ENCODE peak calls at places on chromosomes 7 and 10, in four cellular contexts. W is colonic mucosa, H is IMR-90, B is uterus. I is an unnamed sample.
A peak's percentile ranks its signal among the peaks of the same experiment; 100 is the strongest.

GRCh38 chr7:142583424-142583823 is 165.8 kb upstream of the PRSS1 start:
- DNase-seq in H (peak; percentile 92), W (no peak), B (no peak), I (peak; percentile 68)

GRCh38 chr10:49609283-49610014 is 661 bp upstream of the SLC18A3 start:
- DNase-seq in H (no peak), B (no peak), W (no peak), I (no peak)

GRCh38 chr10:60576130-60577069 is 186.7 kb upstream of the ANK3 start:
- DNase-seq in B (no peak), H (no peak), W (no peak), I (no peak)

GRCh38 chr10:6737758-6738463 is 157.8 kb upstream of the PRKCQ start:
- DNase-seq in W (no peak), H (peak; percentile 77), B (no peak), I (peak; percentile 74)

GRCh38 chr7:41624818-41625217 is 78.1 kb downstream of the INHBA start:
- DNase-seq in B (no peak), W (no peak), H (peak; percentile 69), I (peak; percentile 50)

GRCh38 chr10:18406136-18406535 is 245.3 kb downstream of the NSUN6 start:
- DNase-seq in H (no peak), W (no peak), B (no peak), I (no peak)

GRCh38 chr7:156668130-156668741 is 27.7 kb downstream of the RNF32 start:
- DNase-seq in W (peak; percentile 28), H (peak; percentile 20), B (no peak), I (no peak)

GRCh38 chr10:114388275-114388674 is 16.0 kb downstream of the AFAP1L2 start:
- DNase-seq in B (no peak), H (no peak), W (no peak), I (no peak)

GRCh38 chr7:87028636-87029035 is 30.8 kb downstream of the ELAPOR2 start:
- DNase-seq in W (no peak), B (no peak), H (no peak), I (no peak)

GRCh38 chr7:108452707-108453106 is 3.5 kb downstream of the NRCAM start:
- DNase-seq in H (peak; percentile 40), B (no peak), W (no peak), I (peak; percentile 30)

GRCh38 chr7:108328174-108328651 is 128.0 kb downstream of the NRCAM start:
- DNase-seq in B (no peak), H (no peak), W (no peak), I (no peak)

GRCh38 chr7:43307522-43307921 is 195.1 kb downstream of the HECW1 start:
- DNase-seq in H (no peak), W (no peak), B (no peak), I (no peak)

GRCh38 chr10:78657622-78658165 is 411.1 kb upstream of the ZMIZ1 start:
- DNase-seq in W (peak; percentile 89), H (peak; percentile 43), B (peak; percentile 59), I (peak; percentile 64)

GRCh38 chr7:78448915-78449314 is 650.3 kb downstream of the PHTF2 start:
- DNase-seq in H (no peak), W (no peak), B (no peak), I (no peak)

GRCh38 chr10:70674560-70675495 is 2.5 kb downstream of the ADAMTS14 start:
- DNase-seq in H (no peak), W (no peak), B (no peak), I (no peak)

GRCh38 chr10:4947635-4948596 is 15.3 kb upstream of the AKR1C1 start:
- DNase-seq in B (peak; percentile 53), W (no peak), H (peak; percentile 97), I (peak; percentile 94)

GRCh38 chr7:132639983-132640382 is 63.7 kb upstream of the PLXNA4 start:
- DNase-seq in B (no peak), H (no peak), W (no peak), I (no peak)

GRCh38 chr7:45073031-45073842 is 15.5 kb downstream of the NACAD start:
- DNase-seq in W (no peak), H (no peak), B (no peak), I (no peak)

GRCh38 chr10:25017247-25017590 is 807 bp downstream of the THNSL1 start:
- DNase-seq in B (no peak), W (peak; percentile 43), H (peak; percentile 13), I (no peak)

GRCh38 chr7:32058017-32058416 is 12.2 kb downstream of the PDE1C start:
- DNase-seq in H (no peak), B (no peak), W (no peak), I (no peak)

GRCh38 chr10:132510174-132510611 is 27.4 kb upstream of the INPP5A start:
- DNase-seq in W (no peak), H (no peak), B (peak; percentile 25), I (no peak)

GRCh38 chr7:114901771-114902170 is 20.1 kb upstream of the MDFIC start:
- DNase-seq in B (no peak), H (peak; percentile 26), W (no peak), I (peak; percentile 63)

GRCh38 chr10:15333909-15334649 is 37.0 kb downstream of the FAM171A1 start:
- DNase-seq in B (no peak), H (peak; percentile 89), W (no peak), I (no peak)

GRCh38 chr10:124624456-124624855 is 119.7 kb downstream of the FAM53B start:
- DNase-seq in W (no peak), B (no peak), H (no peak), I (no peak)

GRCh38 chr7:100547872-100548271 is 8.9 kb downstream of the AGFG2 start:
- DNase-seq in B (no peak), H (no peak), W (no peak), I (no peak)

GRCh38 chr7:108000875-108001758 is 1.8 kb downstream of the LAMB1 start:
- DNase-seq in H (peak; percentile 30), B (peak; percentile 39), W (peak; percentile 80), I (no peak)

GRCh38 chr10:70786799-70787415 is 1.7 kb upstream of the TBATA start:
- DNase-seq in W (no peak), B (no peak), H (peak; percentile 26), I (peak; percentile 59)

GRCh38 chr7:95660023-95660434 is 63.7 kb upstream of the PDK4 start:
- DNase-seq in W (peak; percentile 25), H (no peak), B (no peak), I (no peak)

GRCh38 chr10:50312464-50313437 is 61.4 kb upstream of the ASAH2 start:
- DNase-seq in B (no peak), W (no peak), H (peak; percentile 79), I (peak; percentile 70)

GRCh38 chr7:73503229-73503628 is 18.9 kb downstream of the BAZ1B start:
- DNase-seq in W (no peak), H (no peak), B (no peak), I (no peak)

GRCh38 chr7:27808626-27809025 is 68.7 kb downstream of the TAX1BP1 start:
- DNase-seq in B (no peak), W (no peak), H (peak; percentile 80), I (peak; percentile 62)

GRCh38 chr7:77799078-77799964 is 748 bp downstream of the PHTF2 start:
- DNase-seq in H (peak; percentile 35), B (peak; percentile 45), W (peak; percentile 53), I (peak; percentile 36)

GRCh38 chr10:89684604-89685003 is 16.8 kb upstream of the KIF20B start:
- DNase-seq in W (no peak), H (peak; percentile 46), B (no peak), I (peak; percentile 49)

GRCh38 chr10:62130948-62131347 is 137.7 kb downstream of the RTKN2 start:
- DNase-seq in B (no peak), H (peak; percentile 98), W (no peak), I (peak; percentile 77)

GRCh38 chr10:121753726-121754476 is 155.7 kb upstream of the FGFR2 start:
- DNase-seq in H (peak; percentile 87), W (no peak), B (no peak), I (peak; percentile 76)

GRCh38 chr10:25455980-25456567 is 281.3 kb downstream of the GPR158 start:
- DNase-seq in H (no peak), W (no peak), B (no peak), I (no peak)

GRCh38 chr10:63383141-63383540 is 82.6 kb downstream of the JMJD1C start:
- DNase-seq in W (no peak), B (no peak), H (peak; percentile 18), I (peak; percentile 38)

DNA sequence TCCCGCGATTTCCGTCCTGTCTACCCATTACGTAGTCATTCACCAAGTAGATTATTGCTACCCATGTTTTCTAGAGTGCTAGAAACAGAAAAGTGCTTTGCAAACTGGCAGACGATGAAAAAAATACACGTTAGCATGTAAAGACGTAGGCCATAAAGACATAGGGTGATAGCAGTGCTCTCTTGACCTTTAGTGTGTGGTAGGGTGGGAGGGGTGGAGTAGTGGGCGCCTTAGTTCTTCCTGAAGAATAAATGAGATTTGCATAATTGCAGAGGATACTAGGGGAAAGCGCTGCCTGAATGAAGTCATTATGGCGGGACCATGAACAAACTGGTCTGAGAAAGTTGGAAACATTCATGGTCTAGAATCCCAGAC is 948 bp downstream of the ZNF485 start:
- DNase-seq in H (no peak), B (no peak), W (no peak), I (no peak)
- H3K4me3 ChIP-seq in H (no peak overlapping the region), B (peak overlapping the region; percentile 93), W (peak overlapping the region; percentile 97), I (peak overlapping the region; percentile 74)

GRCh38 chr7:144848078-144848477 is 12.2 kb upstream of the TPK1 start:
- DNase-seq in H (no peak), B (no peak), W (no peak), I (no peak)

GRCh38 chr7:144836545-144836842 is 641 bp upstream of the TPK1 start:
- DNase-seq in H (no peak), B (no peak), W (no peak), I (no peak)

DNA sequence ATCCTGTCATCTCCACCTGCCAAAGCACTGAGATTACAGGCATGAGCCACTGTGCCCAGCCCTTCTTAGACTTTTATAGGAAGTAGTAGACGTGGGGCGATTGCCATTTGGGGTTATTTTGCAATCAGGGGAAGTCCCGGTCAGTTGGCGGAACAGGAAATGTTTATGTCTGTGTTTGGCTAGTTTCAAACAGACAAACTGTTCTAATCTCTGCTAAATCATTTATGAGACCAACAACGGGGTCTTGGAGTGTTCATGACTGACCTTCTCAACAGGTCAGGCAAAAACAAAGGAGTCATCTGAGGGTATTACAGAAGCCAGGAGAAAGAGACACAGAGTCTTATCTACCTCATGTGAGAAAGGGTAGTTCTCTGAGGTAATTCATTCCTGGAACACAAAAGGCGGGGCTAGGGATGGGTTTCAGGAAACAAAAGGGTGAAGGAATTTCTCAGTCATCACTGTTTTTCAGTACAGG is 6.6 kb upstream of the TPK1 start:
- DNase-seq in H (no peak), B (no peak), W (peak; percentile 85), I (no peak)
- H3K4me3 ChIP-seq in H (no peak overlapping the region), B (no peak overlapping the region), W (no peak overlapping the region), I (no peak overlapping the region)

DNA sequence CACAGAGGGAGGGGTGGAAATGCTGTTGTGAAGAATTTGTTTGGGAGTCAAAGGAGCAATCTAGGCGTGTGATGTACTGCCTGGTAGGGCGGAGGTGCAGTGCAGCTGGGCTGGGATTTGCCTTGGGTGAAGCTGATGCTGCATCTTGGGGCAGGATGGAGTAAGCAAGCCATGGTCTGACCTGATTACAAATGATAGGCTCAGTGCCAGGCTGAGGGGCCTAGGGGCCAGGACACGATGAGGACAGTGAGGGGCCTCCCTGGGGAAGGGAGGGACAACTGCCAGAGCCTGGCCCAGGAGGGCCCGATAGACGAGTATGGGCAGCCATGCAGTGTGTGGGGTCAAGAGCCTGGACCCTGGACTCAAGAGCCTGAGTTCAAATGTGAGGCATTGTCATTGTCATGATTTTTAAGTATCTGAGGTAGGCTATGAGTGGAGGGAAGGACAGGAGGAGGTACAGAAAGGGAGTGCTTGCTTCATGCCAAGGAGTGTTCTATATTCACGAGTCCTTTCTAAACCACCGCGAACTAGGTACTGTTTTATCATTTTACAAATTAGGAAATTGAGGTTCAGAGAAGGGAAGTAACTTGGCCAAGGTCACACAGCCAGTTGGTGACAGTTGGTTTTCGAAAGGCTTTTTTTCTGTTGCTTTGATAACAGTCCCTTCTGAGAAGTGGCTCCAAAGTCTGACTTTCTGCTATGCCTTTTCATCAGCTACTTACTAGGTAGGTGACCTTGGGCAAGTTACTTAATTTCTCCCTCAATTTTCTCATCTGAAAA is 29.7 kb downstream of the HIF1AN start:
- DNase-seq in B (no peak), H (no peak), W (no peak), I (no peak)
- H3K4me3 ChIP-seq in B (no peak overlapping the region), H (no peak overlapping the region), W (no peak overlapping the region), I (no peak overlapping the region)

GRCh38 chr7:106282852-106283251 is 1.9 kb downstream of the NAMPT start:
- DNase-seq in H (no peak), W (no peak), B (no peak), I (no peak)
- H3K4me3 ChIP-seq in H (no peak overlapping the region), W (peak overlapping the region; percentile 68), B (no peak overlapping the region), I (no peak overlapping the region)

I was measured in AG10803.